ENCODE peak calls at places on chromosomes 12 and 14, in eight cellular contexts. B is suprapubic skin, A is heart left ventricle, V is transverse colon, D is psoas muscle, J is adrenal gland, Z is A673, N is H1. I is an unnamed sample. For H3K36me3, the result is how much of the 10 kb centered on the place peaks cover.

GRCh38 chr12:31736472-31736871 is 7.7 kb upstream of the AMN1 start:
- DNase-seq in B (no peak), A (no peak), V (no peak), D (no peak), J (no peak), Z (no peak), N (no peak), I (peak)

GRCh38 chr12:47270782-47271664 is 191.3 kb upstream of the AMIGO2 start:
- DNase-seq in B (no peak), A (no peak), V (no peak), D (no peak), J (no peak), Z (no peak), N (no peak), I (peak)

GRCh38 chr14:76918751-76919421 is 92.7 kb downstream of the LRRC74A start:
- DNase-seq in B (peak), A (peak), V (peak), D (peak), J (peak), Z (peak), N (no peak), I (peak)

GRCh38 chr12:15336772-15337553 is 14.7 kb downstream of the PTPRO start:
- DNase-seq in B (no peak), A (no peak), V (no peak), D (no peak), J (no peak), Z (peak), N (no peak), I (peak)

GRCh38 chr12:105601158-105601557 is 270.7 kb downstream of the C12orf75 start:
- DNase-seq in B (no peak), A (no peak), V (no peak), D (no peak), J (no peak), Z (no peak), N (no peak), I (no peak)

GRCh38 chr14:71776463-71777359 is 155.5 kb upstream of the RGS6 start:
- DNase-seq in B (no peak), A (no peak), V (no peak), D (no peak), J (no peak), Z (no peak), N (no peak), I (no peak)

GRCh38 chr14:101916816-101917412 is 47.5 kb upstream of the DYNC1H1 start:
- DNase-seq in B (no peak), A (no peak), V (no peak), D (no peak), J (no peak), Z (no peak), N (no peak), I (no peak)

GRCh38 chr14:102686176-102686801 is 91.0 kb upstream of the TRAF3 start:
- DNase-seq in B (no peak), A (no peak), V (no peak), D (no peak), J (no peak), Z (no peak), N (no peak), I (no peak)

GRCh38 chr12:67681145-67681778 is 32.7 kb downstream of the DYRK2 start:
- DNase-seq in B (no peak), A (peak), V (no peak), D (no peak), J (peak), Z (no peak), N (no peak), I (peak)

GRCh38 chr14:44392984-44393383 is 114.1 kb downstream of the FSCB start:
- DNase-seq in B (no peak), A (no peak), V (no peak), D (no peak), J (no peak), Z (no peak), N (no peak), I (no peak)

GRCh38 chr14:71365305-71365865 is 458.1 kb downstream of the PCNX1 start:
- DNase-seq in B (no peak), A (no peak), V (no peak), D (no peak), J (no peak), Z (no peak), N (no peak), I (no peak)

GRCh38 chr14:71235865-71236264 is 328.6 kb downstream of the PCNX1 start:
- DNase-seq in B (peak), A (peak), V (no peak), D (no peak), J (peak), Z (peak), N (no peak), I (no peak)

GRCh38 chr14:75283884-75284563 is 5.4 kb downstream of the FOS start:
- DNase-seq in B (no peak), A (no peak), V (peak), D (peak), J (peak), Z (no peak), N (no peak), I (peak)

GRCh38 chr12:84512751-84513150 is 399.8 kb downstream of the SLC6A15 start:
- DNase-seq in B (no peak), A (no peak), V (no peak), D (no peak), J (no peak), Z (no peak), N (no peak), I (no peak)

GRCh38 chr12:42904683-42905418 is 315.3 kb upstream of the PRICKLE1 start:
- DNase-seq in B (no peak), A (no peak), V (no peak), D (no peak), J (no peak), Z (no peak), N (no peak), I (no peak)

GRCh38 chr12:8781326-8781725 is 41.1 kb upstream of the A2ML1 start:
- DNase-seq in B (no peak), A (no peak), V (no peak), D (no peak), J (peak), Z (no peak), N (no peak), I (no peak)

GRCh38 chr14:52791204-52792096 is at the start of gene GNPNAT1:
- DNase-seq in B (peak), A (peak), V (peak), D (peak), J (peak), Z (peak), N (peak), I (peak)

GRCh38 chr12:27814411-27814810 is 34.4 kb upstream of the MANSC4 start:
- DNase-seq in B (no peak), A (no peak), V (no peak), D (no peak), J (no peak), Z (no peak), N (no peak), I (no peak)

GRCh38 chr14:100967178-100967577 is 63.7 kb upstream of the RTL1 start:
- DNase-seq in B (no peak), A (no peak), V (no peak), D (no peak), J (no peak), Z (no peak), N (no peak), I (no peak)

GRCh38 chr12:92134638-92135274 is 10.9 kb downstream of the BTG1 start:
- DNase-seq in B (no peak), A (no peak), V (no peak), D (no peak), J (no peak), Z (peak), N (no peak), I (no peak)

GRCh38 chr12:81257952-81258551 is 180.2 kb downstream of the ACSS3 start:
- DNase-seq in B (no peak), A (no peak), V (no peak), D (no peak), J (no peak), Z (peak), N (no peak), I (peak)

GRCh38 chr12:104682790-104683279 is 226.1 kb downstream of the CHST11 start:
- DNase-seq in B (no peak), A (no peak), V (no peak), D (no peak), J (no peak), Z (no peak), N (no peak), I (no peak)

GRCh38 chr12:118541945-118542344 is 165.6 kb downstream of the SUDS3 start:
- DNase-seq in B (no peak), A (no peak), V (no peak), D (no peak), J (no peak), Z (peak), N (no peak), I (no peak)

GRCh38 chr12:106682594-106683234 is 91.8 kb upstream of the RIC8B start:
- DNase-seq in B (no peak), A (no peak), V (no peak), D (no peak), J (no peak), Z (no peak), N (no peak), I (no peak)

GRCh38 chr12:125424909-125425308 is 359.7 kb downstream of the AACS start:
- DNase-seq in B (no peak), A (no peak), V (no peak), D (no peak), J (no peak), Z (no peak), N (no peak), I (no peak)

GRCh38 chr12:6724409-6724797 is 557 bp downstream of the COPS7A start:
- DNase-seq in B (no peak), A (no peak), V (peak), D (no peak), J (peak), Z (no peak), N (no peak), I (peak)

GRCh38 chr14:49767473-49768300 is at the start of gene KLHDC2:
- DNase-seq in B (peak), A (peak), V (peak), D (peak), J (peak), Z (peak), N (peak), I (peak)

GRCh38 chr14:50955373-50956043 is 11.2 kb upstream of the PYGL start:
- DNase-seq in B (no peak), A (no peak), V (peak), D (peak), J (peak), Z (peak), N (no peak), I (peak)

GRCh38 chr14:105414456-105415371 is 4.9 kb upstream of the MTA1 start:
- DNase-seq in B (no peak), A (peak), V (peak), D (peak), J (peak), Z (peak), N (no peak), I (peak)

GRCh38 chr12:78062781-78063180 is 232.1 kb downstream of the NAV3 start:
- DNase-seq in B (no peak), A (peak), V (peak), D (no peak), J (peak), Z (peak), N (no peak), I (peak)

GRCh38 chr14:53501361-53502320 is 348.5 kb upstream of the DDHD1 start:
- DNase-seq in B (no peak), A (no peak), V (no peak), D (no peak), J (no peak), Z (no peak), N (no peak), I (no peak)

GRCh38 chr12:77724367-77724957 is 106.2 kb upstream of the NAV3 start:
- DNase-seq in B (no peak), A (peak), V (no peak), D (no peak), J (peak), Z (peak), N (no peak), I (peak)

GRCh38 chr12:79451988-79452387 is 238.8 kb downstream of the PAWR start:
- DNase-seq in B (peak), A (peak), V (peak), D (peak), J (peak), Z (peak), N (no peak), I (peak)

GRCh38 chr12:129911437-129912049 is 7.7 kb upstream of the TMEM132D start:
- DNase-seq in B (no peak), A (peak), V (peak), D (no peak), J (peak), Z (peak), N (no peak), I (peak)

GRCh38 chr12:31895449-31896150 is 63.6 kb upstream of the RESF1 start:
- DNase-seq in B (no peak), A (no peak), V (no peak), D (no peak), J (no peak), Z (no peak), N (no peak), I (no peak)

GRCh38 chr12:104944252-104944651 is 13.8 kb downstream of the SLC41A2 start:
- DNase-seq in B (no peak), A (no peak), V (no peak), D (no peak), J (no peak), Z (no peak), N (no peak), I (no peak)

GRCh38 chr14:56514663-56515371 is 64.8 kb upstream of the TMEM260 start:
- DNase-seq in B (no peak), A (no peak), V (no peak), D (no peak), J (no peak), Z (peak), N (no peak), I (peak)

GRCh38 chr12:50351120-50352043 is 45.0 kb downstream of the FAM186A start:
- DNase-seq in B (no peak), A (peak), V (peak), D (peak), J (peak), Z (peak), N (no peak), I (peak)

GRCh38 chr14:65304239-65304638 is 108.3 kb upstream of the FUT8 start:
- DNase-seq in B (no peak), A (no peak), V (peak), D (no peak), J (no peak), Z (no peak), N (no peak), I (no peak)

GRCh38 chr14:65301862-65302539 is 110.5 kb upstream of the FUT8 start:
- DNase-seq in B (no peak), A (no peak), V (no peak), D (no peak), J (no peak), Z (no peak), N (no peak), I (no peak)

GRCh38 chr14:65303902-65304222 is 108.7 kb upstream of the FUT8 start:
- DNase-seq in B (no peak), A (no peak), V (no peak), D (no peak), J (no peak), Z (no peak), N (no peak), I (no peak)

GRCh38 chr14:65302571-65303184 is 109.9 kb upstream of the FUT8 start:
- DNase-seq in B (no peak), A (no peak), V (peak), D (no peak), J (no peak), Z (no peak), N (no peak), I (no peak)

GRCh38 chr14:65303185-65303901 is 109.2 kb upstream of the FUT8 start:
- DNase-seq in B (no peak), A (no peak), V (no peak), D (no peak), J (no peak), Z (no peak), N (no peak), I (no peak)
- H3K27ac ChIP-seq in B (no peak), A (no peak), V (peak), D (no peak), J (no peak), Z (no peak), N (no peak), I (no peak)

DNA sequence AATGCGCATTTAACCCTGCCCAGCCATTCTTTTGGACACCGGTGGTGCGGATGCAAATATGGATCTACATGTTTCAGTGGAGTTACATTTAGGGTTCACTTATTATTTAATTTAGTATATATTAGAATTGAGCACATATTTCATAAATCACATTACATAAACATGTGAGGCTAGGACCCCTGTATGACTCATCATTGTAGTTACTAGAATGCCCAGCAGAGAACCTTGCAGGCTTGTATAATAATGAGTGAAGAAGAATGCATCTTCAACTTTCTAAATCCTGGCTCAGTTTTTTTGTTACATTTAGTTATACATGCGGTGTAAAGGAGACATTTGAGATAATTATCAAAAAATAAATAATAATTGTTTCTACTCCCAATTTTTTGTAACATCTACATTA is 369.0 kb downstream of the ATP23 start:
- DNase-seq in B (no peak), A (no peak), V (no peak), D (no peak), J (no peak), Z (peak), N (no peak), I (peak)
- TF ChIP-seq CTCF in B (no peak), A (no peak), V (no peak), D (no peak), J (no peak), Z (no peak), N (no peak), I (peak)

GRCh38 chr12:53057816-53058500 is 8.1 kb downstream of the TNS2 start:
- DNase-seq in B (no peak), A (no peak), V (no peak), D (peak), J (no peak), Z (no peak), N (no peak), I (no peak)
- H3K36me3 ChIP-seq in B (half or more), A (half or more), V (under half), D (under half), J (under half), Z (under half), N (under half), I (half or more)

DNA sequence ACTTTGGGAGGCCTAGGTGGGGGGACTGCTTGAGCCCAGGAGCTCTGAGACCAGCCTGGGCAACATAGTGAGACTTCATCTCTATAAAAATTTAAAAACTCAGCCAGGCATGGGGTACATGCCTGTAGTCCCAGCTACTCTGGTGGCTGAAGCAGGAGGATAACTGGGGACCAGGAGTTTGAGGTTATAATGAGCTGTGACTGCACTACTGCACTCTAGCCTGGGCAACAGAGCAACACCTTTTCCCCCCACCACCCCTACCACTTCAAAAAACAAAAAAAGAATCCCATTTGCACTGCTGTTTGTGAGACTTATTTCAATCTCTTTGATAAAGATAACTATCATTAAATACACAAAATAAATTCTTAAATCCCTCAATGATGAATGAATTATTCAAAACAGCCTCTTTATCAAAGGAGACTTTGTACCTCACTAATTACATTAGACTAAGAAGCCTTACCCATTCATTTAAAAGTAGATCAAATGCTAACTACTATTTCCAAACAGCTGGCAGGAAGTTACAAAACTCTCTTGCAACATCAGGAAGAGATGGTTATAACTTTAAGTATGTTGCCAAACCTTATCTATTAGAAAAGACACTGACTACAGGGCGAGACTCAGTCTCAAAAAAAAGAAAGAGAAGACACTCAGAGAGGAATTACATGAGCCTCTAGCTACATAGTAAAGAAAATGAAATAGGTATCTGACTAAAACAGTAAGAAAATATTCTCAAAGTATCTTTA is 14.7 kb downstream of the BLTP3B start:
- DNase-seq in B (no peak), A (no peak), V (no peak), D (no peak), J (no peak), Z (peak), N (no peak), I (no peak)
- H3K27ac ChIP-seq in B (no peak), A (no peak), V (peak), D (peak), J (peak), Z (peak), N (no peak), I (no peak)

GRCh38 chr12:126663304-126664094 is 1598.3 kb downstream of the AACS start:
- DNase-seq in B (no peak), A (no peak), V (no peak), D (no peak), J (no peak), Z (peak), N (peak), I (peak)
- TF ChIP-seq CTCF in B (no peak), A (no peak), V (no peak), D (peak), J (no peak), Z (peak), N (peak), I (peak)

DNA sequence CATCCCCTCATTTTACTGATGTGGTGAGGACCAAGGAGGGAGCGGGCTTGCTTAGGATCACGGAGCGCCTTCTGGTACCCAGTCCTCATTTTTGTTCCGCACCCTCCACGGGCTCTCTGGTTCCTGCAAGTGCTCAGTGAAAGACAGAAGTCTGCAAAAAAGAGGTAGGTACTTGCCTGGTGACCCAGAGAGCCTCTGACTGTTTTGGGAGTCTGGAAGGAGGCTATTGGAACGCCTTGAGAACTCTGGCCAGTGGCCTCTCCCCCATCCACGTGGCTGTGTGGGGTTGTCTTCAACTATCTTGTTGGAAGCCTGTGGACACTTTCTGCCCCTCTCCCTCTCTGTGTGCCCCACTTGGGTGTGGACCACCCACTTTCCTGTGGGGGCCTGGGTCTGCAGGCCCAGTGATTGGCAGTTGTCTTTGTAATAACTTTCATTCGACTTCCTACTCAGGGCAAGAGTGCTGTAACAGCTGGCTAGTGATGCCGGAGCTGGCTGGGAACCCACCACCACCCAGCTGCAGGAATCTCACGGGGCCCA is 122.7 kb downstream of the PRMT8 start:
- DNase-seq in B (no peak), A (no peak), V (no peak), D (no peak), J (no peak), Z (no peak), N (no peak), I (no peak)
- H3K36me3 ChIP-seq in B (under half), A (under half), V (under half), D (under half), J (under half), Z (under half), N (under half), I (under half)

GRCh38 chr14:80973918-80974317 is 18.5 kb downstream of the TSHR start:
- DNase-seq in B (no peak), A (no peak), V (no peak), D (no peak), J (no peak), Z (no peak), N (no peak), I (no peak)

GRCh38 chr14:80979951-80980350 is 24.5 kb downstream of the TSHR start:
- DNase-seq in B (no peak), A (no peak), V (no peak), D (no peak), J (no peak), Z (no peak), N (no peak), I (no peak)

GRCh38 chr14:80974338-80975078 is 19.1 kb downstream of the TSHR start:
- DNase-seq in B (no peak), A (no peak), V (no peak), D (no peak), J (no peak), Z (peak), N (no peak), I (no peak)

GRCh38 chr14:80978403-80978802 is 23.0 kb downstream of the TSHR start:
- DNase-seq in B (no peak), A (no peak), V (no peak), D (no peak), J (no peak), Z (no peak), N (no peak), I (no peak)

GRCh38 chr14:80977103-80977728 is 21.8 kb downstream of the TSHR start:
- DNase-seq in B (no peak), A (no peak), V (no peak), D (no peak), J (no peak), Z (no peak), N (no peak), I (no peak)
- H3K27ac ChIP-seq in B (no peak), A (no peak), V (no peak), D (no peak), J (no peak), Z (no peak), N (no peak), I (no peak)